ENCODE peak calls at places on chromosome 14, in seven cellular contexts. E, J, P, B, V, F and Y are unnamed samples.

GRCh38 chr14:50619569-50620141 is 48.5 kb downstream of the SAV1 start:
- DNase-seq in E (no peak), J (peak), P (peak), B (no peak), V (no peak), F (peak), Y (no peak)

GRCh38 chr14:28773176-28773575 is 6.6 kb downstream of the FOXG1 start:
- DNase-seq in E (no peak), J (no peak), P (peak), B (no peak), V (no peak), F (no peak), Y (no peak)

GRCh38 chr14:72603639-72604038 is 290.3 kb downstream of the DPF3 start:
- DNase-seq in E (no peak), J (no peak), P (no peak), B (no peak), V (no peak), F (no peak), Y (no peak)

GRCh38 chr14:106694638-106695393 is 1168.4 kb downstream of the TMEM121 start:
- DNase-seq in E (no peak), J (no peak), P (no peak), B (no peak), V (no peak), F (peak), Y (peak)

GRCh38 chr14:52690983-52691760 is 4.2 kb downstream of the ERO1A start:
- DNase-seq in E (no peak), J (no peak), P (no peak), B (no peak), V (no peak), F (no peak), Y (no peak)

GRCh38 chr14:61492474-61492873 is 171.1 kb downstream of the PRKCH start:
- DNase-seq in E (no peak), J (no peak), P (no peak), B (no peak), V (no peak), F (no peak), Y (no peak)

GRCh38 chr14:81441626-81442134 is 41.6 kb upstream of the STON2 start:
- DNase-seq in E (no peak), J (no peak), P (no peak), B (no peak), V (no peak), F (no peak), Y (no peak)

GRCh38 chr14:103547455-103547940 is 15.0 kb downstream of the BAG5 start:
- DNase-seq in E (no peak), J (no peak), P (no peak), B (peak), V (no peak), F (no peak), Y (no peak)

GRCh38 chr14:105470812-105471771 is 3.5 kb upstream of the CRIP2 start:
- DNase-seq in E (no peak), J (peak), P (peak), B (peak), V (no peak), F (no peak), Y (no peak)

GRCh38 chr14:63343878-63344277 is 25.1 kb upstream of the GPHB5 start:
- DNase-seq in E (no peak), J (no peak), P (no peak), B (no peak), V (no peak), F (no peak), Y (no peak)

GRCh38 chr14:70896981-70897380 is 10.3 kb upstream of the PCNX1 start:
- DNase-seq in E (no peak), J (peak), P (peak), B (no peak), V (no peak), F (no peak), Y (no peak)

GRCh38 chr14:73237786-73238261 is 518 bp downstream of the PAPLN start:
- DNase-seq in E (no peak), J (no peak), P (peak), B (no peak), V (no peak), F (no peak), Y (no peak)

GRCh38 chr14:95998656-95999055 is 40.5 kb upstream of the C14orf132 start:
- DNase-seq in E (no peak), J (peak), P (peak), B (no peak), V (no peak), F (peak), Y (no peak)

GRCh38 chr14:69610020-69610858 is 1.2 kb upstream of the SUSD6 start:
- DNase-seq in E (no peak), J (no peak), P (no peak), B (no peak), V (no peak), F (no peak), Y (no peak)

GRCh38 chr14:81256289-81256960 is 35.7 kb upstream of the GTF2A1 start:
- DNase-seq in E (no peak), J (no peak), P (no peak), B (no peak), V (no peak), F (no peak), Y (no peak)

GRCh38 chr14:34826661-34827060 is 48.5 kb downstream of the BAZ1A start:
- DNase-seq in E (no peak), J (peak), P (no peak), B (no peak), V (no peak), F (peak), Y (no peak)

GRCh38 chr14:101813171-101813759 is 51.8 kb downstream of the PPP2R5C start:
- DNase-seq in E (no peak), J (no peak), P (no peak), B (no peak), V (peak), F (no peak), Y (no peak)

GRCh38 chr14:42140831-42141279 is 534.2 kb downstream of the LRFN5 start:
- DNase-seq in E (no peak), J (peak), P (no peak), B (no peak), V (no peak), F (peak), Y (peak)

GRCh38 chr14:53929871-53930685 is 26.5 kb downstream of the BMP4 start:
- DNase-seq in E (peak), J (no peak), P (peak), B (no peak), V (no peak), F (peak), Y (no peak)

GRCh38 chr14:73248294-73248868 is 11.1 kb downstream of the PAPLN start:
- DNase-seq in E (no peak), J (no peak), P (no peak), B (no peak), V (no peak), F (no peak), Y (no peak)

GRCh38 chr14:38357557-38357956 is 101.7 kb upstream of the CLEC14A start:
- DNase-seq in E (no peak), J (peak), P (no peak), B (no peak), V (no peak), F (peak), Y (no peak)

GRCh38 chr14:89294060-89294459 is 123.0 kb downstream of the FOXN3 start:
- DNase-seq in E (no peak), J (no peak), P (no peak), B (peak), V (no peak), F (no peak), Y (no peak)

GRCh38 chr14:41785696-41786095 is 179.0 kb downstream of the LRFN5 start:
- DNase-seq in E (no peak), J (no peak), P (peak), B (no peak), V (no peak), F (no peak), Y (no peak)

GRCh38 chr14:61420326-61420725 is 98.9 kb downstream of the PRKCH start:
- DNase-seq in E (peak), J (no peak), P (peak), B (no peak), V (no peak), F (peak), Y (peak)

GRCh38 chr14:105389976-105390848 is 8.1 kb upstream of the TEX22 start:
- DNase-seq in E (no peak), J (no peak), P (no peak), B (no peak), V (no peak), F (no peak), Y (no peak)

GRCh38 chr14:67319142-67319541 is 40.5 kb downstream of the ATP6V1D start:
- DNase-seq in E (no peak), J (no peak), P (no peak), B (no peak), V (no peak), F (peak), Y (no peak)

GRCh38 chr14:90696728-90697127 is 119.5 kb downstream of the TTC7B start:
- DNase-seq in E (no peak), J (no peak), P (no peak), B (no peak), V (no peak), F (no peak), Y (no peak)
- H3K27ac ChIP-seq in E (no peak), J (no peak), P (no peak), B (peak), V (peak), F (no peak), Y (no peak)

GRCh38 chr14:65277580-65278270 is 134.8 kb upstream of the FUT8 start:
- DNase-seq in E (no peak), J (no peak), P (no peak), B (no peak), V (no peak), F (no peak), Y (no peak)
- H3K27ac ChIP-seq in E (peak), J (no peak), P (no peak), B (no peak), V (no peak), F (no peak), Y (no peak)

GRCh38 chr14:100404419-100404818 is 81.3 kb downstream of the SLC25A47 start:
- DNase-seq in E (no peak), J (no peak), P (no peak), B (no peak), V (no peak), F (no peak), Y (no peak)
- H3K27ac ChIP-seq in E (no peak), J (no peak), P (no peak), B (no peak), V (no peak), F (no peak), Y (no peak)

DNA sequence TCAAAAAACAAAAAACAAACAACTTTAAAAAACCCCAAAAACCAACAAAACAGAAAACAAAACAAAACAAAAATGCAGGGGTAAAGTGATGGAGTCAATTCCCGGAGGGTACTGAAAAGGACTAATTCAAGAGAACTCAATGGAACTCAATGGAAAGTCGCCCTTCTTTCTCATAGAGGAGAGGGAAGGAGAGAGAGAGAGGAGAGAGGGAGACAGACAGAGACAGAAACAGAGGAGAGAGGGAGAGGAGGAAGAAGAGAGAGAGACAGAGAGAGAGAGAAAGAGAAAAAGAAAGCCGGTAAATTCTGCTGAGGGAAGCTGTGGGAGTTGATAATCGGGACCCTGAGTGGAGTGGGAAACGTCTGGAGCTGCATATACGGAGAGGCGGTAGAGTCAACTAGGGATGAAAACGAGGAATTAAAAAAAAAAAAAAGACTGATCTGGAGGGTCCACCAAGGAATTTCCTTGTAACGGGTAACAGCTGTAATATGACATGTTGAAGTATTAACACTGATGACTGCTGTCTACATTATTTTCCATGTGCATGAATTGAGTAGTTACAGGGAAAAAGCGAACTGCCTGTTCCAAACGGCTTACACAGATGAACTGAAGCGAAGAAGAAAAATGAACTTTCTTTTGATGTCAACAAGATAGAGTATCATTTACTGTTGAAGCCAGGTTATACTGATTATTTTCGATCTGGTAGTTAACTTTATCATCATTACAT is 984 bp upstream of the ZC2HC1C start:
- DNase-seq in E (no peak), J (no peak), P (peak), B (no peak), V (no peak), F (no peak), Y (no peak)
- H3K27ac ChIP-seq in E (peak), J (peak), P (no peak), B (peak), V (peak), F (peak), Y (peak)

GRCh38 chr14:48349689-48350088 is 674.3 kb upstream of the MDGA2 start:
- DNase-seq in E (no peak), J (no peak), P (no peak), B (no peak), V (no peak), F (no peak), Y (no peak)
- H3K27ac ChIP-seq in E (no peak), J (no peak), P (no peak), B (no peak), V (no peak), F (no peak), Y (no peak)

GRCh38 chr14:94559638-94560290 is 1.5 kb upstream of the SERPINA4 start:
- DNase-seq in E (no peak), J (no peak), P (no peak), B (peak), V (no peak), F (no peak), Y (no peak)

GRCh38 chr14:94560291-94560665 is 964 bp upstream of the SERPINA4 start:
- DNase-seq in E (no peak), J (no peak), P (no peak), B (peak), V (no peak), F (no peak), Y (no peak)

GRCh38 chr14:94557327-94557726 is 3.9 kb upstream of the SERPINA4 start:
- DNase-seq in E (no peak), J (no peak), P (no peak), B (peak), V (no peak), F (no peak), Y (no peak)

GRCh38 chr14:94558842-94559241 is 2.4 kb upstream of the SERPINA4 start:
- DNase-seq in E (no peak), J (no peak), P (no peak), B (peak), V (no peak), F (no peak), Y (no peak)

GRCh38 chr14:94555991-94556390 is 5.3 kb upstream of the SERPINA4 start:
- DNase-seq in E (no peak), J (no peak), P (no peak), B (peak), V (no peak), F (no peak), Y (no peak)
- H3K27ac ChIP-seq in E (no peak), J (no peak), P (no peak), B (no peak), V (no peak), F (no peak), Y (no peak)

DNA sequence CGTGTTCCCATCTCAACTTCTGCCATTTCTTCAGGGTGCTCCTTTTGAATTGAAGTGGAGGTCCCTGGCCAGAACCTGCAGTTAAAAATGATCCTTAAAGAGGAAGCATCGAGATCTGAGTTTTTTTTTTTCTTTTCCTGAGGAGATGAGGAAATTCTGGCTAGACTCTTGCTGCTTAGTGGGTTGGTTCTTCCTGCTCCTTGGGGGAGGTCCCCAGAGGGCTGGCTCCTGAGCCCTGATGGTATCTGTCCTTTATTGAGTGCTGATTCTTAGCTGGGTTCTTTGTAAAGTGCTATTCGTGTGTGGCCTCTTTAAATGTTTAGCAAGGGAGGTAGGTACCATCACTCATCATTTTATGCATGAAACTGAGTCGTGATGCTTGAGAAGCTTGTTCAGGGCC is 11.7 kb downstream of the PELI2 start:
- DNase-seq in E (no peak), J (no peak), P (peak), B (no peak), V (no peak), F (no peak), Y (no peak)
- H3K27ac ChIP-seq in E (no peak), J (no peak), P (no peak), B (no peak), V (no peak), F (no peak), Y (no peak)